ENCODE peak calls at places on chromosomes 13 and 19, in seven cellular contexts. G, O, Y, U, L, V and X are unnamed samples. For H3K4me1, the result is how much of the 10 kb centered on the place peaks cover.

GRCh38 chr13:97068146-97068545 is 73.9 kb upstream of the OXGR1 start:
- DNase-seq in G (no peak), Y (no peak), V (no peak), O (no peak), U (no peak), L (no peak), X (no peak)

GRCh38 chr19:19406878-19407639 is 1.6 kb downstream of the GATAD2A start:
- DNase-seq in G (no peak), U (peak), Y (no peak), L (peak), V (no peak), O (peak), X (no peak)

GRCh38 chr13:98813993-98814392 is 61.5 kb upstream of the SLC15A1 start:
- DNase-seq in Y (no peak), L (no peak), G (no peak), O (no peak), V (no peak), U (no peak), X (no peak)

GRCh38 chr19:1213391-1214286 is 8.1 kb downstream of the STK11 start:
- DNase-seq in Y (peak), L (peak), O (peak), G (peak), V (peak), U (peak), X (peak)

GRCh38 chr13:20118268-20119140 is 42.3 kb downstream of the GJA3 start:
- DNase-seq in Y (peak), O (peak), V (peak), U (peak), L (peak), G (peak), X (peak)

GRCh38 chr13:33927315-33927714 is 109.4 kb downstream of the RFC3 start:
- DNase-seq in G (no peak), U (no peak), V (no peak), O (peak), L (no peak), Y (no peak), X (no peak)

GRCh38 chr13:110950819-110951570 is 36.1 kb upstream of the ANKRD10 start:
- DNase-seq in G (no peak), O (no peak), V (no peak), Y (no peak), L (no peak), U (no peak), X (no peak)

GRCh38 chr19:50817941-50818858 is 5.4 kb downstream of the KLK1 start:
- DNase-seq in V (peak), O (peak), L (no peak), Y (peak), U (peak), G (peak), X (no peak)

GRCh38 chr19:38417544-38418506 is 8.2 kb downstream of the RASGRP4 start:
- DNase-seq in G (peak), U (peak), L (peak), Y (peak), V (peak), O (peak), X (peak)

GRCh38 chr13:72151241-72151640 is 284.2 kb upstream of the DACH1 start:
- DNase-seq in O (peak), L (no peak), U (no peak), G (no peak), Y (no peak), V (no peak), X (no peak)

GRCh38 chr19:7522923-7523667 is 671 bp downstream of the MCOLN1 start:
- DNase-seq in O (no peak), V (no peak), U (no peak), G (no peak), L (no peak), Y (no peak), X (peak)

GRCh38 chr19:5228490-5228889 is 112.1 kb downstream of the PTPRS start:
- DNase-seq in G (no peak), O (no peak), V (no peak), L (no peak), U (no peak), Y (no peak), X (no peak)

GRCh38 chr13:98293103-98293502 is 116.0 kb upstream of the RNF113B start:
- DNase-seq in V (no peak), L (no peak), G (no peak), Y (no peak), U (peak), O (no peak), X (no peak)

GRCh38 chr19:6774821-6775707 is 2.6 kb downstream of the VAV1 start:
- DNase-seq in U (peak), O (peak), Y (no peak), L (no peak), V (no peak), G (no peak), X (peak)

GRCh38 chr19:40744554-40745401 is 5.5 kb downstream of the ACTMAP start:
- DNase-seq in U (peak), Y (peak), G (no peak), L (no peak), V (no peak), O (no peak), X (no peak)

GRCh38 chr19:3082331-3082730 is 11.8 kb upstream of the GNA11 start:
- DNase-seq in V (no peak), Y (no peak), O (no peak), L (no peak), U (no peak), G (no peak), X (no peak)

GRCh38 chr13:46173656-46174055 is 8.3 kb downstream of the LCP1 start:
- DNase-seq in L (no peak), G (no peak), O (no peak), Y (no peak), U (no peak), V (no peak), X (no peak)

GRCh38 chr13:113464476-113464875 is 11.2 kb upstream of the ADPRHL1 start:
- DNase-seq in L (no peak), O (no peak), U (no peak), Y (no peak), V (no peak), G (no peak), X (no peak)

GRCh38 chr19:39166571-39167391 is 30.0 kb upstream of the NCCRP1 start:
- DNase-seq in U (peak), V (peak), G (peak), O (no peak), L (no peak), Y (peak), X (no peak)

GRCh38 chr19:51108066-51108804 is at the start of gene CTU1:
- DNase-seq in O (peak), Y (peak), U (peak), G (peak), L (peak), V (peak), X (peak)

GRCh38 chr19:1163934-1164683 is 10.0 kb downstream of the SBNO2 start:
- DNase-seq in V (no peak), Y (no peak), L (no peak), O (no peak), G (peak), U (no peak), X (no peak)

GRCh38 chr13:19967619-19968018 is 9.1 kb downstream of the ZMYM2 start:
- DNase-seq in U (no peak), G (no peak), V (no peak), L (no peak), O (no peak), Y (no peak), X (no peak)

GRCh38 chr13:21033866-21034601 is 27.4 kb downstream of the LATS2 start:
- DNase-seq in O (no peak), Y (no peak), U (peak), L (no peak), V (no peak), G (no peak), X (no peak)

GRCh38 chr19:53865918-53866696 is 1.6 kb upstream of the MYADM start:
- DNase-seq in L (peak), G (peak), U (peak), Y (peak), O (peak), V (peak), X (peak)

GRCh38 chr19:41839211-41839610 is 5.3 kb downstream of the LYPD4 start:
- DNase-seq in O (no peak), V (no peak), G (no peak), Y (no peak), L (no peak), U (no peak), X (no peak)

GRCh38 chr13:90091611-90092010 is 1255.9 kb upstream of the MIR17HG start:
- DNase-seq in G (no peak), Y (no peak), O (no peak), L (no peak), V (no peak), U (no peak), X (no peak)

GRCh38 chr19:52991484-52991883 is 22.2 kb upstream of the ERVV-1 start:
- DNase-seq in U (no peak), O (no peak), V (no peak), G (no peak), L (no peak), Y (no peak), X (no peak)

GRCh38 chr19:46391296-46392251 is 21.8 kb downstream of the CCDC8 start:
- DNase-seq in U (no peak), G (no peak), O (no peak), L (no peak), Y (peak), V (no peak), X (peak)

GRCh38 chr19:42352216-42352892 is 26.9 kb downstream of the MEGF8 start:
- DNase-seq in G (no peak), L (no peak), Y (no peak), V (no peak), O (peak), U (no peak), X (no peak)

GRCh38 chr19:12042893-12043292 is 7.4 kb upstream of the ZNF433 start:
- DNase-seq in L (no peak), G (no peak), U (no peak), V (no peak), O (no peak), Y (no peak), X (no peak)

GRCh38 chr19:57825501-57825900 is 4.6 kb upstream of the ZNF587B start:
- DNase-seq in O (no peak), V (no peak), U (no peak), L (no peak), G (no peak), Y (no peak), X (no peak)

GRCh38 chr13:97254809-97255208 is 32.7 kb downstream of the MBNL2 start:
- DNase-seq in O (no peak), L (no peak), G (no peak), V (no peak), U (no peak), Y (no peak), X (no peak)

GRCh38 chr13:110306960-110307696 is at the start of the genes COL4A1 and COL4A2:
- DNase-seq in O (peak), L (no peak), V (peak), U (peak), G (peak), Y (peak), X (peak)

GRCh38 chr13:28173793-28174192 is 35.4 kb downstream of the PAN3 start:
- DNase-seq in Y (no peak), G (no peak), V (no peak), L (no peak), O (no peak), U (no peak), X (no peak)

GRCh38 chr13:24230428-24231072 is 70.0 kb downstream of the SPATA13 start:
- DNase-seq in L (no peak), G (no peak), V (no peak), U (no peak), Y (no peak), O (no peak), X (no peak)

GRCh38 chr19:45593520-45593919 is 8.5 kb downstream of the GPR4 start:
- DNase-seq in V (no peak), Y (no peak), O (no peak), G (no peak), U (no peak), L (no peak), X (no peak)

GRCh38 chr13:48318714-48319457 is 15.3 kb downstream of the RB1 start:
- DNase-seq in O (no peak), V (peak), U (peak), G (no peak), L (no peak), Y (peak), X (no peak)

GRCh38 chr19:19460761-19461265 is 54.5 kb downstream of the TSSK6 start:
- DNase-seq in Y (peak), L (peak), U (peak), O (peak), G (peak), V (peak), X (peak)

GRCh38 chr19:1066748-1067340 is at the start of gene ARHGAP45:
- DNase-seq in G (no peak), V (no peak), O (no peak), U (peak), Y (peak), L (peak), X (peak)

GRCh38 chr13:48069573-48069972 is 25.3 kb downstream of the MED4 start:
- DNase-seq in G (no peak), O (no peak), L (no peak), Y (no peak), V (no peak), U (no peak), X (no peak)

DNA sequence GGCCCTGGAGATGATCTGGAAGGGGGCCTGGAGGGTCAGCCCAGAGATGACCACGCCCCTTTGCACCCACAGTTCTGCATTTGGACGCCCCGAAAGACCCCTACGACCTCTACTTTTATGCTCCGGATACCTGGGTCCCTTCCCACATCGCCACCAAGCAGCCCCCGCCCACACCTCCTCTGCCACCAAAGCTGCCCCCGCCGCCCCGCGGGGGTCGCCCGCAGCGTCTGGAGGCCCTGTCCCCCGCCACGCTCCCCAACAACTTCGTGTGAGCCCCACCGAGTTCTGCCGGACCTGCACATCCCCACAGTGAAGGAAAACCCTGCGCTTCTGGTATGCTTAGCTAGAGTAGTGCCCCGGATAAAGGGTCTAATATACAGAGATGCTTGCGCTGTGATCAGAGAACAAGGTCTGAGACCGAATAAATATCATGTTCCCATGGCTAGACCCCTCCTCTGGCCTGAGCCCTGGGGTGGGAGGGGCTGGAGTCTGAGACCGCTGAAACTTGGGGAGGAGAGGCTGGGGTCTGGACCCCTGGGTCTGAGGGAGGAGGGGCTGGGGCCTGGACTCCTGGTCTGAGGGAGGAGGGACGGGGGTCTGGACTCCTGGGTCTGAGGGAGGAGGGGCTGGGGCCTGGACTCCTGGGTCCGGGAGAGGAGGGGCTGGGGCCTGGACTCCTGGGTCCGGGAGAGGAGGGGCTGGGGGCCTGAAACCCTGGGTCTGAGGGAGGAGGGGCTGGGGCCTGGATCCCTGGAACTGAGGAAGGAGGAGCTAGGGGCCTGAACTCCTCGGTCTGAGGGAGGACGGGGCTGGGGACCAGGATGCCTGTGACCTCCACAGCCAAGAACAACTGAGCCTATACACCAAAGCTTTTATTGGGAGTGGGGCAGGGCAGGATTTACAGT is 3.6 kb downstream of the GFY start:
- DNase-seq in G (no peak), V (no peak), L (no peak), Y (no peak), O (no peak), U (no peak), X (no peak)
- H3K4me3 ChIP-seq in G (no peak), V (no peak), L (peak), Y (no peak), O (no peak), U (no peak), X (no peak)

DNA sequence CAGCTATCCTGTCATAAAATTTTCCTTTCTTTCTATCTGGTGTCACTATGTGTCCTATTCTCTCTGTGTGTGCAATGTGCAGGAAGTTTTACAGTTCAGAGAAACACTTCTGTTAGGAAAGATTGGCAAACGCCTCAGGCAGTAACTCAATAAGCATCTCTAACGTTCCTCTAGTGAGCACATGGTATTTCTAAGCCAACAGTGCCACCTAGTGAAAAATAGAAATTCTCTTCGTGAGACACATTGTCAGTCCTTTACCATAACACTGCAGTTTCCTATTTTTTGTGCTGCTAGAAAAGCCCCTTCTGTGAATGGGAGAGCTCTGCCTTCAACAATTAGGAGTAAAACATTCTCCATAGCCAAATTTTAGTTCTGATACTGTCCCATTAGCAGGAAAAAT is 50.7 kb downstream of the ZNF723 start:
- DNase-seq in U (no peak), L (no peak), Y (no peak), V (peak), G (no peak), O (peak), X (no peak)
- H3K27ac ChIP-seq in U (no peak), L (no peak), Y (no peak), V (no peak), G (no peak), O (no peak), X (no peak)

GRCh38 chr19:15371119-15371518 is 8.5 kb downstream of the AKAP8 start:
- DNase-seq in Y (no peak), O (no peak), U (no peak), G (no peak), V (no peak), L (no peak), X (peak)

GRCh38 chr19:15367439-15367838 is 12.1 kb downstream of the AKAP8 start:
- DNase-seq in V (peak), U (no peak), G (no peak), L (no peak), Y (no peak), O (no peak), X (no peak)

GRCh38 chr19:15368051-15368632 is 11.4 kb downstream of the AKAP8 start:
- DNase-seq in V (no peak), L (no peak), G (no peak), O (no peak), Y (no peak), U (no peak), X (no peak)

GRCh38 chr19:15368798-15369593 is 10.6 kb downstream of the AKAP8 start:
- DNase-seq in G (no peak), L (no peak), O (no peak), Y (no peak), U (no peak), V (no peak), X (peak)

GRCh38 chr19:15369594-15369891 is 10.0 kb downstream of the AKAP8 start:
- DNase-seq in L (no peak), U (no peak), Y (no peak), O (no peak), G (no peak), V (no peak), X (no peak)
- H3K4me1 ChIP-seq in L (under half), U (under half), Y (under half), O (under half), G (half or more), V (half or more), X (under half)

GRCh38 chr13:40304391-40304790 is 362.1 kb downstream of the FOXO1 start:
- DNase-seq in Y (no peak), U (no peak), G (no peak), O (no peak), V (no peak), L (no peak), X (no peak)
- H3K4me3 ChIP-seq in Y (no peak), U (no peak), G (no peak), O (no peak), V (no peak), L (no peak), X (no peak)

DNA sequence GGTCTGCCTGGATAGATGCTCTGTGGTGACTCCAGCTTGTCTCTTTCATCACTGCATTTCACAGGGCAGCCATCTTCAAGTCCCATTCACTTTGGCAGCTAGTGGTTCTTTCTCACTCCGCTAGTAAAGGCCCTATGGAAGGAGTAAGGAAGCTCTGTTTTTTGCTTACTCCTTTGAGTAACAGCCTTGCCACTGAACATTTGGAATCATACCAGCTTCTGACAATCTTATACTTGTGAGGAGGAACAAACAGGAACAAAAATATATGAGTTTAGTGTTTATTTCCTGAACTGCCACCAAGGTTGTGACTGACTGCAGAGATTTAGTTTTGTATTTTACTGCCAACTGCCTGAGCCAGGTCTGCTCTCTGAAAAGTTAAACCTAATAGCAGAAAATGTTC is 38.7 kb downstream of the KCTD4 start:
- DNase-seq in G (no peak), V (no peak), U (no peak), Y (no peak), L (no peak), O (no peak), X (no peak)
- H3K27ac ChIP-seq in G (no peak), V (no peak), U (peak), Y (no peak), L (no peak), O (no peak), X (no peak)

GRCh38 chr19:48247212-48247611 is 8.5 kb downstream of the CARD8 start:
- DNase-seq in U (no peak), L (no peak), G (no peak), Y (no peak), V (no peak), O (no peak), X (no peak)
- H3K4me1 ChIP-seq in U (under half), L (under half), G (under half), Y (under half), V (under half), O (half or more), X (under half)

DNA sequence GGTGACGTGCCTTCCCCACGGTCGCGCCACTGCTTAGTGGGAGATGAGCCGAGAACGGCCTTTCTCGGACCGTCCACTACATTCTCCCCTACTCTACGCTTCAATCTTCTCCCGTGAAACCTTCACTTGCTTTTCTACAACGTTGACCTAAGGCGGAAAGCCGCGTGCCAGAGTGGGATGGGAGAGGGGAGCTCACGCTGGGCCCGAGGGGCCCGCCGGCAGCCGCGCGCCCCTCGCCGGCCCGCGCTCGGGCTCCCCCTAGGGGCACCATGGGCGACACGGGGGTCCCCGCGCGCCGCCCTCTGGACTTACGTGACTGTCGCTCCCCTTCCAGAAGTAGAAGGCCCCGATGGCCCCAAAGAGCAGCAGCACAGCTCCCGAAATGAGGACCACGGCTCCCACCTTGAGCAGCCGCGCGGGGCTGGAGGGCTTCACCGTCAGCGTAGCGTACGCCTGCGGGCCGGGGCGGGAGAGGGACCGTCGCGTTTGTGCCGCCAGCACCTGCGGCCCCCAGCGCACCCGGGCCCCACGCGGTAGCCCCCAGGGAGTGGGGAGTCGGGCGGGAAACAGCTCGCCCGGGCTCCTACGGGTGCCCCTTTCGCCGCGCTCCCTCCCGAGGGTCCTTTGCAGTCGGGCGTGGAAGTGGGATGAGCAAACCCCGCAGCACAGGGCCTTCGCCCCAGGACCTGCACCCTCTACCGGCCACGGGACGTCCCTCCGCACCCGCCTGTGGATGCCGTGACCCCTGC is 727 bp downstream of the CNMD start:
- DNase-seq in U (no peak), Y (peak), L (no peak), V (peak), G (peak), O (peak), X (peak)
- H3K4me3 ChIP-seq in U (no peak), Y (peak), L (peak), V (peak), G (peak), O (peak), X (peak)